ENCODE peak calls at places on chromosomes 3 and 15, in seven cellular contexts. A is neuronal stem cell, W is mesendoderm, Z is IMR-90, I is H1, N is H9, F is trophoblast cell. X is an unnamed sample.

GRCh38 chr3:190996376-190996775 is 133.9 kb upstream of the GMNC start:
- DNase-seq in A (no peak), W (no peak), Z (peak), I (no peak), N (no peak), F (no peak), X (peak)

GRCh38 chr15:31352911-31353811 is 26.5 kb downstream of the KLF13 start:
- DNase-seq in A (no peak), W (no peak), Z (peak), I (no peak), N (no peak), F (no peak), X (peak)

GRCh38 chr3:105367063-105367405 is 325 bp downstream of the ALCAM start:
- DNase-seq in A (no peak), W (no peak), Z (no peak), I (no peak), N (peak), F (no peak), X (peak)

GRCh38 chr3:80451393-80451792 is 683.6 kb upstream of the ROBO1 start:
- DNase-seq in A (no peak), W (no peak), Z (no peak), I (no peak), N (no peak), F (no peak), X (no peak)

GRCh38 chr3:188821998-188822397 is 349.8 kb upstream of the TPRG1 start:
- DNase-seq in A (no peak), W (no peak), Z (no peak), I (no peak), N (no peak), F (no peak), X (no peak)

GRCh38 chr3:187718802-187719201 is 16.4 kb upstream of the RTP2 start:
- DNase-seq in A (no peak), W (no peak), Z (no peak), I (no peak), N (no peak), F (no peak), X (no peak)

GRCh38 chr3:151750181-151750580 is 16.5 kb downstream of the AADACL2 start:
- DNase-seq in A (no peak), W (no peak), Z (no peak), I (no peak), N (no peak), F (no peak), X (no peak)

GRCh38 chr3:197428117-197428761 is 127.5 kb downstream of the BDH1 start:
- DNase-seq in A (no peak), W (no peak), Z (peak), I (no peak), N (no peak), F (no peak), X (peak)

GRCh38 chr3:170642882-170643601 is 57.2 kb upstream of the SLC7A14 start:
- DNase-seq in A (no peak), W (no peak), Z (no peak), I (no peak), N (no peak), F (no peak), X (no peak)

GRCh38 chr3:113096158-113096893 is 105.5 kb downstream of the GTPBP8 start:
- DNase-seq in A (no peak), W (no peak), Z (peak), I (no peak), N (no peak), F (no peak), X (no peak)

GRCh38 chr15:90191795-90192494 is 9.2 kb upstream of the SEMA4B start:
- DNase-seq in A (no peak), W (no peak), Z (no peak), I (no peak), N (no peak), F (no peak), X (no peak)

GRCh38 chr3:37154668-37155319 is 19.6 kb downstream of the LRRFIP2 start:
- DNase-seq in A (no peak), W (no peak), Z (no peak), I (no peak), N (no peak), F (no peak), X (no peak)

GRCh38 chr3:159238646-159239045 is 436.8 kb downstream of the MFSD1 start:
- DNase-seq in A (no peak), W (no peak), Z (no peak), I (no peak), N (no peak), F (no peak), X (no peak)

GRCh38 chr15:32994810-32995424 is 199.6 kb downstream of the FMN1 start:
- DNase-seq in A (no peak), W (peak), Z (peak), I (no peak), N (no peak), F (no peak), X (peak)

GRCh38 chr3:58539636-58540035 is 2.6 kb upstream of the ACOX2 start:
- DNase-seq in A (no peak), W (no peak), Z (peak), I (no peak), N (peak), F (no peak), X (peak)

GRCh38 chr15:78565951-78566774 is 843 bp downstream of the CHRNA5 start:
- DNase-seq in A (peak), W (peak), Z (peak), I (no peak), N (peak), F (peak), X (peak)

GRCh38 chr15:42879390-42879912 is 41.1 kb downstream of the TTBK2 start:
- DNase-seq in A (no peak), W (no peak), Z (no peak), I (no peak), N (no peak), F (no peak), X (no peak)

GRCh38 chr3:119294402-119294888 is 262 bp downstream of the ARHGAP31 start:
- DNase-seq in A (no peak), W (no peak), Z (no peak), I (no peak), N (no peak), F (no peak), X (peak)

GRCh38 chr15:91882858-91883586 is 29.5 kb downstream of the SLCO3A1 start:
- DNase-seq in A (no peak), W (no peak), Z (peak), I (no peak), N (no peak), F (no peak), X (no peak)

GRCh38 chr3:32643354-32643753 is 41.6 kb upstream of the CNOT10 start:
- DNase-seq in A (no peak), W (peak), Z (no peak), I (no peak), N (no peak), F (no peak), X (no peak)

GRCh38 chr3:94453864-94454263 is 391.0 kb downstream of the NSUN3 start:
- DNase-seq in A (no peak), W (no peak), Z (no peak), I (no peak), N (no peak), F (no peak), X (no peak)

GRCh38 chr15:20340931-20341661 is 200.5 kb downstream of the GOLGA6L6 start:
- DNase-seq in A (no peak), W (no peak), Z (no peak), I (no peak), N (peak), F (peak), X (no peak)

GRCh38 chr3:172648736-172649135 is 62.1 kb downstream of the NCEH1 start:
- DNase-seq in A (no peak), W (no peak), Z (peak), I (no peak), N (no peak), F (no peak), X (peak)

GRCh38 chr3:42746455-42747450 is 26.3 kb downstream of the CCDC13 start:
- DNase-seq in A (no peak), W (no peak), Z (peak), I (no peak), N (peak), F (no peak), X (peak)

GRCh38 chr3:29144807-29145206 is 136.1 kb upstream of the RBMS3 start:
- DNase-seq in A (no peak), W (no peak), Z (peak), I (no peak), N (no peak), F (no peak), X (peak)

GRCh38 chr3:5239602-5240001 is 52.1 kb downstream of the EDEM1 start:
- DNase-seq in A (no peak), W (peak), Z (peak), I (no peak), N (no peak), F (no peak), X (no peak)

GRCh38 chr15:38589502-38589901 is 24.9 kb upstream of the RASGRP1 start:
- DNase-seq in A (no peak), W (peak), Z (peak), I (no peak), N (no peak), F (peak), X (peak)
- H2BK5ac ChIP-seq in A (no peak), W (no peak), Z (no peak), I (no peak), N (no peak), F (peak), X (no peak)

GRCh38 chr3:157608006-157608405 is 104.8 kb upstream of the VEPH1 start:
- DNase-seq in A (no peak), W (no peak), Z (no peak), I (no peak), N (no peak), F (no peak), X (no peak)
- H2BK120ac ChIP-seq in A (no peak), W (no peak), Z (no peak), I (no peak), N (no peak), F (no peak), X (no peak)

DNA sequence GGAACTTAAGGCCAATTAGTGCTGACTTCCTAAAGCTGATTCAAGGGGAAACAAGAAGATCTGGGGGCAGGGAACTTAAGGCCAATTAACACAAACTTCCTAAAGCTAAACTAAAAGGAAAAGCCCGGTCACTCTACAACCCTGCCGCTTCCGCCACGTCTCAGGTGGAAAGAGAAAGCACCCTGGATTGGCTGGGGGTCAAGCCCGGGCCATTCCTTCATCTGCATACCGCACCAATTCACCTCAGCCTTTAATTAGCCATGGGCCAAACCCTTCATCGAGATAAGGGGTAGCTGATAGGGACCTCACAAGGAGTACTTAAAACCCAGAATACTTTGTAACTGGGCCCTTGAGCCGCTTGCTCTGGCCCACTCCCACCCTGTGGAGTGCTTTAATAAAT is 14.4 kb downstream of the TMPRSS7 start:
- DNase-seq in A (peak), W (peak), Z (no peak), I (peak), N (peak), F (no peak), X (no peak)
- H2BK5ac ChIP-seq in A (no peak), W (no peak), Z (no peak), I (no peak), N (no peak), F (no peak), X (no peak)

DNA sequence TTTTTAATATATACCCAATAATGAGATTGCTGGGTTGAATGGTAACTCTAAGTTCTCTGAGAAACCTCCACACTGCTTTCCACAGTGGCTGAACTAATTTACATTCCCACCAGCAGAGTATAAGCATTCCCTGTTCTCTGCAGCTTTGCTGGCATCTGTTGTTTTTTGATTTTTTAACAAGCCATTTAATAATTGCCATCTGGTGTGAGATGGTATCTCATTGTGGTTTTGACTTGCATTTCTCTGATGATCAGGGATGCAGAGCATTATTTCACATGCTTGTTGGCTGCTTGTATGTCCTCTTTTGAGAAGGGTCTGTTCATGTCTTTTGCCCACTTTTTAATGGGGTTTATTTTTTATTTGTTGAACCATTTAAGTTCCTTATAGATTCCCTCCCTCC is 75.0 kb upstream of the EPHB3 start:
- DNase-seq in A (no peak), W (no peak), Z (no peak), I (no peak), N (no peak), F (no peak), X (no peak)
- H2BK120ac ChIP-seq in A (no peak), W (no peak), Z (no peak), I (no peak), N (no peak), F (no peak), X (no peak)

DNA sequence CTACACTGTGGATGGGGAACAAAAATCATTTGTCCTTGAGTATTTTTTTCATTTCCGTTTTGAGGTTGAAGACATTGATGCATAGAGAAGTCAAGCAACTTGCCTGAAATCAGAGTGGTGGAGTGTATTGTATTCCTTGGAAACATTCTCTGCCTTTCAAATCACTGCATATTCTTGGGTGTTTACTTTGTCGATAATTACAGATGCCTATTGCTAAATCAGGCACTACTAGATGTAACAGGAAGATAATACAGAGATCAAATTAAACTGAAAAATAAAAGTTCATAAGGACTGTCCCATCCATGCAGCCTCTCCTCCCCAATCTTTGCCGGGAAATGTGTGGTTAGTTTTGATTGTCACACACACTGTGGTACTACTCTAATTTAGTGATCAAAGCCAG is 37.4 kb upstream of the VEPH1 start:
- DNase-seq in A (no peak), W (no peak), Z (no peak), I (no peak), N (no peak), F (no peak), X (no peak)
- H2BK5ac ChIP-seq in A (no peak), W (no peak), Z (no peak), I (no peak), N (no peak), F (no peak), X (no peak)

DNA sequence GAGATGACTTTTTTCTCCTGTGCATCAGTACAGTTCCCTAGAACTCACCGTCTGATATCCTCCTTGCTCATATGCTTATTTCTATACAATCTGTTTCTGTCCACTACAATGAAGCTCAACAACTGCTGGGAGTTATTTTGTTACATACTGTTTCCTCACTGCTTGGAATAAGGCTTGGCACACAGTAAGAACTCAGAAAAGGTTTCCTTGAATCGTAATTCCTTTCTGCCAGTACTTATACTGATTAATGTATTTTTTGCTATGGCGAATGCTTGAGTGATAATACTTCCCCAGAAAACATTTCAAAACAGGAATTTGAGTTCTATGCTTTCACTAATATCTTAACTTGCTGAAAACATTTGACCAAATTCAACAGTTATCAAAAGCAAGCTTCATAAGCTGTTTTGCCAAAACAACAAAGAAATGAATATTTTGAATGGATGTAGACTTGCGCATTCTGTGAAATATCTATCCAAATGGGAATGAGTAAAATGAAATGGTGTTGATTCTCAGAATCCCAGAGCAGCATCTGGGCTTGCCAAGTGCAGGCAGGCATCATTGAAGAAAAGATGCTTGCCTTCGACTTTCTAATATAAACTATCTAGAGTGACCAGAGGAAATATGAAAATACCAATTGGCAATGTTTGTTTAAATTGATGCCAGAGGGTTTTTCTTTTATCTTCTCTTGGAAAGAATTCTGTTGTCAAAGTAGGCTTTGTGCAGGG is 286.3 kb downstream of the RAP2B start:
- DNase-seq in A (no peak), W (no peak), Z (no peak), I (no peak), N (no peak), F (no peak), X (no peak)
- H2BK120ac ChIP-seq in A (no peak), W (no peak), Z (no peak), I (no peak), N (no peak), F (no peak), X (no peak)

GRCh38 chr15:70213779-70214178 is 116.1 kb upstream of the TLE3 start:
- DNase-seq in A (no peak), W (no peak), Z (no peak), I (no peak), N (peak), F (no peak), X (no peak)
- H2BK5ac ChIP-seq in A (no peak), W (no peak), Z (no peak), I (no peak), N (no peak), F (no peak), X (no peak)

GRCh38 chr15:85785887-85786777 is 8.6 kb downstream of the KLHL25 start:
- DNase-seq in A (no peak), W (peak), Z (peak), I (no peak), N (no peak), F (no peak), X (peak)
- H2BK120ac ChIP-seq in A (no peak), W (peak), Z (no peak), I (no peak), N (no peak), F (peak), X (no peak)

X was measured in mesenchymal stem cell.